ENCODE peak calls at places on chromosomes 16 and 17, in four cellular contexts. J is heart right ventricle; D is CD4-positive, alpha-beta T cell; K is stimulated activated CD4-positive, alpha-beta T cell treated with anti-CD3 and anti-CD28 coated beads, Interleukin-1b, Interleukin-23, amount 100 ng/mL, for 24 hours. W is an unnamed sample.

GRCh38 chr17:78419970-78420820 is 41.7 kb downstream of the PGS1 start:
- DNase-seq in K (no peak), D (no peak), J (peak; percentile 47), W (no peak)

GRCh38 chr17:72749119-72749572 is 343.3 kb downstream of the SLC39A11 start:
- DNase-seq in J (no peak), K (no peak), D (no peak), W (no peak)

GRCh38 chr16:30741461-30741914 is 6.7 kb upstream of the PHKG2 start:
- DNase-seq in D (no peak), K (no peak), J (no peak), W (no peak)

GRCh38 chr17:7416323-7416722 is 3.8 kb upstream of the SPEM1 start:
- DNase-seq in D (no peak), J (no peak), K (no peak), W (no peak)

GRCh38 chr16:69057400-69058378 is 47.8 kb upstream of the HAS3 start:
- DNase-seq in J (no peak), D (no peak), K (no peak), W (no peak)

GRCh38 chr17:17876959-17877547 is 40.3 kb upstream of the SREBF1 start:
- DNase-seq in K (no peak), J (peak; percentile 39), D (no peak), W (no peak)

GRCh38 chr16:26863971-26864370 is 202.8 kb upstream of the C16orf82 start:
- DNase-seq in J (no peak), D (no peak), K (no peak), W (no peak)

GRCh38 chr17:49572806-49573420 is 2.8 kb upstream of the NXPH3 start:
- DNase-seq in J (no peak), K (no peak), D (no peak), W (no peak)

GRCh38 chr17:7354262-7354781 is 634 bp upstream of the TMEM95 start:
- DNase-seq in J (no peak), K (no peak), D (no peak), W (no peak)

GRCh38 chr16:30398660-30399434 is 3.6 kb downstream of the ZNF48 start:
- DNase-seq in K (no peak), D (no peak), J (no peak), W (no peak)

GRCh38 chr16:4888428-4889135 is 41.3 kb downstream of the UBN1 start:
- DNase-seq in J (no peak), K (no peak), D (no peak), W (no peak)

GRCh38 chr17:50514936-50515702 is 6.9 kb downstream of the MYCBPAP start:
- DNase-seq in J (peak; percentile 38), K (no peak), D (no peak), W (no peak)

GRCh38 chr17:66580601-66581385 is 254.1 kb upstream of the CACNG5 start:
- DNase-seq in K (no peak), J (peak; percentile 19), D (no peak), W (no peak)

GRCh38 chr16:85302018-85302847 is 190.0 kb upstream of the CIBAR2 start:
- DNase-seq in J (no peak), D (no peak), K (no peak), W (no peak)

GRCh38 chr17:39938140-39938869 is 10.8 kb downstream of the LRRC3C start:
- DNase-seq in J (no peak), K (no peak), D (no peak), W (no peak)

GRCh38 chr16:70579648-70580630 is 56.3 kb downstream of the SF3B3 start:
- DNase-seq in J (peak; percentile 63), K (no peak), D (no peak), W (no peak)

GRCh38 chr17:34582901-34583245 is 3.5 kb downstream of the TMEM132E start:
- DNase-seq in K (no peak), D (no peak), J (no peak), W (no peak)

GRCh38 chr17:68600881-68601564 is at the start of gene FAM20A:
- DNase-seq in J (peak; percentile 61), D (no peak), K (no peak), W (peak; percentile 67)

GRCh38 chr17:3681057-3681456 is 12.4 kb downstream of the EMC6 start:
- DNase-seq in K (no peak), J (no peak), D (no peak), W (no peak)

GRCh38 chr16:80233097-80233835 is 307.5 kb upstream of the DYNLRB2 start:
- DNase-seq in D (no peak), J (no peak), K (no peak), W (no peak)

GRCh38 chr17:29390856-29391631 is 881 bp downstream of the TAOK1 start:
- DNase-seq in D (no peak), K (no peak), J (no peak), W (no peak)

GRCh38 chr16:12625068-12625467 is 178.6 kb downstream of the CPPED1 start:
- DNase-seq in D (no peak), K (no peak), J (no peak), W (no peak)

GRCh38 chr17:64328036-64328874 is 62.4 kb downstream of the PECAM1 start:
- DNase-seq in J (no peak), D (no peak), K (no peak), W (no peak)

GRCh38 chr17:31525801-31526549 is 134.5 kb downstream of the RAB11FIP4 start:
- DNase-seq in J (no peak), D (no peak), K (no peak), W (no peak)

GRCh38 chr17:49597438-49597837 is 21.8 kb downstream of the NXPH3 start:
- DNase-seq in K (no peak), D (no peak), J (no peak), W (no peak)

GRCh38 chr17:39225308-39225973 is at the start of gene STAC2:
- DNase-seq in K (no peak), J (no peak), D (no peak), W (no peak)

GRCh38 chr17:55432358-55433028 is 10.9 kb upstream of the MMD start:
- DNase-seq in J (no peak), D (no peak), K (no peak), W (no peak)

GRCh38 chr16:68548947-68549346 is 9.9 kb downstream of the ZFP90 start:
- DNase-seq in J (no peak), K (no peak), D (no peak), W (no peak)

GRCh38 chr16:82046941-82047340 is 11.9 kb downstream of the HSD17B2 start:
- DNase-seq in J (no peak), K (no peak), D (no peak), W (no peak)

GRCh38 chr17:60665602-60666001 is 12.0 kb upstream of the BCAS3 start:
- DNase-seq in D (no peak), K (no peak), J (no peak), W (no peak)

GRCh38 chr17:76554131-76554530 is 14.3 kb downstream of the PRCD start:
- DNase-seq in J (peak; percentile 61), K (no peak), D (no peak), W (no peak)

GRCh38 chr16:31428277-31428597 is at the start of gene COX6A2:
- DNase-seq in K (no peak), D (no peak), J (peak; percentile 65), W (no peak)

W was measured in H1.